ENCODE peak calls at places on chromosome 19, in seven cellular contexts. N, V, K, R, Q, A and I are unnamed samples.

GRCh38 chr19:3285647-3286176 is 61.3 kb downstream of the CELF5 start:
- DNase-seq in N (no peak), V (no peak), K (peak; percentile 59), R (peak; percentile 52), Q (no peak), A (no peak), I (no peak)

GRCh38 chr19:15290149-15290548 is 42.2 kb downstream of the BRD4 start:
- DNase-seq in N (no peak), V (no peak), K (no peak), R (no peak), Q (no peak), A (no peak), I (no peak)

GRCh38 chr19:16330811-16331690 is 6.4 kb downstream of the KLF2 start:
- DNase-seq in N (no peak), V (no peak), K (no peak), R (no peak), Q (no peak), A (no peak), I (no peak)

GRCh38 chr19:28887920-28888618 is 324.9 kb downstream of the UQCRFS1 start:
- DNase-seq in N (no peak), V (no peak), K (no peak), R (no peak), Q (peak; percentile 78), A (no peak), I (no peak)

GRCh38 chr19:54178581-54179261 is 5.8 kb upstream of the TMC4 start:
- DNase-seq in N (no peak), V (no peak), K (no peak), R (no peak), Q (peak; percentile 53), A (no peak), I (no peak)

GRCh38 chr19:19777692-19778091 is 43.9 kb downstream of the ZNF506 start:
- DNase-seq in N (no peak), V (no peak), K (no peak), R (no peak), Q (no peak), A (no peak), I (no peak)

GRCh38 chr19:38930776-38931761 is at the start of gene MRPS12:
- DNase-seq in N (peak; percentile 98), V (peak; percentile 99), K (peak; percentile 98), R (peak; percentile 98), Q (peak; percentile 99), A (peak; percentile 99), I (peak; percentile 100)

GRCh38 chr19:6224308-6224675 is 55.5 kb downstream of the MLLT1 start:
- DNase-seq in N (no peak), V (no peak), K (no peak), R (no peak), Q (no peak), A (no peak), I (no peak)

GRCh38 chr19:3556978-3557460 is 367 bp downstream of the MFSD12 start:
- DNase-seq in N (no peak), V (peak; percentile 35), K (no peak), R (peak; percentile 61), Q (peak; percentile 41), A (peak; percentile 23), I (peak; percentile 54)

GRCh38 chr19:17616961-17617806 is 61.7 kb downstream of the COLGALT1 start:
- DNase-seq in N (no peak), V (peak; percentile 9), K (peak; percentile 44), R (no peak), Q (no peak), A (no peak), I (no peak)

GRCh38 chr19:13411899-13412298 is 94.4 kb downstream of the CACNA1A start:
- DNase-seq in N (no peak), V (no peak), K (no peak), R (no peak), Q (no peak), A (no peak), I (no peak)

GRCh38 chr19:29201849-29202248 is 11.1 kb downstream of the UQCRFS1 start:
- DNase-seq in N (no peak), V (no peak), K (no peak), R (no peak), Q (no peak), A (no peak), I (no peak)

GRCh38 chr19:48802623-48803022 is 8.2 kb downstream of the BCAT2 start:
- DNase-seq in N (no peak), V (no peak), K (no peak), R (no peak), Q (no peak), A (no peak), I (no peak)

GRCh38 chr19:31352296-31352781 is 3.1 kb upstream of the TSHZ3 start:
- DNase-seq in N (no peak), V (no peak), K (no peak), R (no peak), Q (no peak), A (no peak), I (no peak)

GRCh38 chr19:40322951-40323615 is 25.1 kb downstream of the C19orf47 start:
- DNase-seq in N (no peak), V (no peak), K (no peak), R (no peak), Q (no peak), A (no peak), I (no peak)

GRCh38 chr19:15038304-15038703 is 11.0 kb upstream of the CASP14 start:
- DNase-seq in N (no peak), V (no peak), K (no peak), R (no peak), Q (no peak), A (peak; percentile 81), I (no peak)

GRCh38 chr19:2469102-2469914 is 6.6 kb upstream of the GADD45B start:
- DNase-seq in N (no peak), V (peak; percentile 78), K (no peak), R (no peak), Q (no peak), A (no peak), I (no peak)

GRCh38 chr19:34327851-34328250 is 37.1 kb upstream of the GPI start:
- DNase-seq in N (no peak), V (no peak), K (no peak), R (no peak), Q (no peak), A (no peak), I (no peak)

GRCh38 chr19:48623556-48624066 is 4.3 kb downstream of the SPHK2 start:
- DNase-seq in N (no peak), V (no peak), K (no peak), R (no peak), Q (no peak), A (no peak), I (no peak)

GRCh38 chr19:28290963-28291657 is 921.8 kb downstream of the UQCRFS1 start:
- DNase-seq in N (no peak), V (no peak), K (no peak), R (no peak), Q (no peak), A (no peak), I (no peak)

GRCh38 chr19:38375748-38376147 is 1.4 kb downstream of the PSMD8 start:
- DNase-seq in N (no peak), V (peak; percentile 20), K (no peak), R (no peak), Q (no peak), A (peak; percentile 58), I (no peak)

GRCh38 chr19:52170304-52170703 is 1.1 kb downstream of the ZNF836 start:
- DNase-seq in N (no peak), V (no peak), K (no peak), R (no peak), Q (no peak), A (no peak), I (peak; percentile 24)

GRCh38 chr19:33194884-33195710 is 967 bp downstream of the LRP3 start:
- DNase-seq in N (no peak), V (peak; percentile 48), K (peak; percentile 67), R (no peak), Q (peak; percentile 52), A (no peak), I (peak; percentile 12)

DNA sequence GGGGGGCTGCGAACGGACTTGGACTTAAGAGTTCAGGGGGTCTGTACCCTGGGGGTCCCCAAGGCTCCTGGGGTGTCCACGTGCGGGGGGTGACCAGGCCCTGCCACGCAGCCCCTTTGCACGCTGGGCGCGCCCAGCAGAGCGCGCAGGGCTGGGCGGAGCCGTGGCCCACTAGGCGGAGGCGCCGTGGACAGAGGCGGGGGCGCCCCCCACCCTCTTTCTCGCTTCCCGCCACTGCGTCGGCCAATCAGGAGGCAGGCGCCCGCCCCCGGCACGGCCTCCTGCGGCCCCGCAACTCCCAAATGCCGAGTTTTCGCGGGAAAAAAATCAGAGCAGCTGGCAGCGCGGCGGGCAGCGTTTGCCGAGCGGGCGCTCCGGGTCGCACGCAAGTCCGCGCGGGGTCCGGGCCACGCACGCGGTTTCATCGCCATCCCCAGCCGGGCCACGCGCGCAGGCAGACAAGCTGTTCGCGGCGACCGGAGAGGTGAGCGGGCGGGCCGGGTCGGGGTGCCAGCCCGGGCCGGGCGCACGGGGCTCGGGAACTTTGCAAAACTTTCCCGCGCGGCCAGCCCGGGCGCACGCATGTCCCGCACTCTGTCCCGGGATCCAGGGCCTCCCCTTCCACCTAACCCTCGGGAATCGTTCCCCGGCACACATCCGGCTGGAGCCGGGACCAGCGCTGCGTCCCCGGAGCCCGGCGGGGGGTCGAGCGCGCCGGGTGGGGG is at the start of gene UHRF1:
- DNase-seq in N (no peak), V (no peak), K (peak; percentile 58), R (no peak), Q (peak; percentile 18), A (no peak), I (peak; percentile 11)
- H3K27ac ChIP-seq in N (no peak within 1 kb of the TSS), V (peak within 1 kb of the TSS; percentile 91), K (peak within 1 kb of the TSS; percentile 88), R (peak within 1 kb of the TSS; percentile 70), Q (no peak within 1 kb of the TSS), A (no peak within 1 kb of the TSS), I (no peak within 1 kb of the TSS)

DNA sequence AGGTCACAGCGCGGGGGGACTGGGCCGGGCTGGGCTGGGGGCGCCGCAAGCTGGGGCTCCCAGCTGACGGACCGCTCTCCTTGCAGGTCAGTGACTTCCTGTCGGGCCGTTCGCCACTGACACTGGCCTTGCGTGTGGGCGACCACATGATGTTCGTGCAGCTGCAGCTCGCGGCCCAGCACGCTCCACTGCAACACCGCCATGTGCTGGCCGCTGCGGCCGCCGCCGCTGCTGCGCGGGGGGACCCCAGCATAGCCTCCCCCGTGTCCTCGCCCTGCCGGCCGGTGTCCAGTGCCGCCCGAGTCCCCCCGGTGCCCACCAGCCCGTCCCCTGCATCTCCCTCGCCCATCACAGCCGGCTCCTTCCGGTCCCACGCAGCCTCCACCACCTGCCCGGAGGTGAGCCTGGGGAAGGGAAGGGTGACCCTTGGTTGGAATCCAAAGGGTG is 5.7 kb downstream of the MIDN start:
- DNase-seq in N (no peak), V (no peak), K (no peak), R (no peak), Q (no peak), A (peak; percentile 19), I (no peak)
- H3K4me1 ChIP-seq in N (peaks cover 66% of the 10 kb centered on the region), V (peaks cover 35% of the 10 kb centered on the region), K (peaks cover 58% of the 10 kb centered on the region), R (peaks cover 68% of the 10 kb centered on the region), Q (peaks cover 11% of the 10 kb centered on the region), A (peaks cover 43% of the 10 kb centered on the region), I (peaks cover 6% of the 10 kb centered on the region)

DNA sequence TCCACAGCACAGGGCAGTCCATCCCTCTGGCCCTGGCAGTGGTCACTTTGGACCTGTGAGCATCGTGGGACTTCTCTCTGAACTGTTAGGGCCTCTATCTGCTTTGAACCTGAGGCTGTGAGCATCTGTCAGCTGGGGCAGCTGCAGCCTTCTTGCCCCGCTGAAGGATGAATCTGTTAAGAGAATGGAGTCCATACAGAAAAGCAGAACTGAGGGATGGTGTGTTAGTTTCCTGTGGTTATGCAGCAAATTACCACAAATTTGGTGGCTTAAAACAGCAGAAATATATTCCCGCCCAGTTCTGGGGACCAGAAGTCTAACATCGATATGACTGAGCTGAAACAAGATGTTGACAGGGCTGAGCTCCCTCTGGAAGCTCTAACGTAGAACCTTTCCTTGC is 1.6 kb upstream of the ZNF497 start:
- DNase-seq in N (no peak), V (no peak), K (no peak), R (no peak), Q (no peak), A (no peak), I (no peak)
- H3K4me3 ChIP-seq in N (no peak overlapping the region), V (no peak overlapping the region), K (no peak overlapping the region), R (no peak overlapping the region), Q (no peak overlapping the region), A (no peak overlapping the region), I (no peak overlapping the region)

GRCh38 chr19:46761418-46761831 is 15.2 kb upstream of the STRN4 start:
- DNase-seq in N (no peak), V (peak; percentile 79), K (peak; percentile 55), R (no peak), Q (no peak), A (peak; percentile 65), I (no peak)
- H3K27ac ChIP-seq in N (no peak overlapping the region), V (peak overlapping the region; percentile 44), K (no peak overlapping the region), R (no peak overlapping the region), Q (no peak overlapping the region), A (peak overlapping the region; percentile 81), I (no peak overlapping the region)